ENCODE peak calls at places on chromosome 1, in nine cellular contexts. I, U, D, S, K, B, O, P and J are unnamed samples.

GRCh38 chr1:167627615-167627864 is 2.5 kb upstream of the RCSD1 start:
- DNase-seq in I (no peak), U (no peak), D (no peak), S (no peak), K (no peak), B (no peak), O (no peak), P (no peak), J (no peak)

GRCh38 chr1:26471498-26472329 is 526 bp upstream of the HMGN2 start:
- DNase-seq in I (peak; percentile 77), U (peak; percentile 12), D (peak; percentile 57), S (peak; percentile 75), K (peak; percentile 39), B (peak; percentile 87), O (peak; percentile 39), P (peak; percentile 70), J (peak; percentile 59)

GRCh38 chr1:54461731-54462596 is 55.8 kb upstream of the SSBP3 start:
- DNase-seq in I (no peak), U (no peak), D (no peak), S (no peak), K (no peak), B (no peak), O (no peak), P (no peak), J (no peak)

GRCh38 chr1:30798389-30798951 is 40.9 kb upstream of the LAPTM5 start:
- DNase-seq in I (no peak), U (no peak), D (peak; percentile 76), S (no peak), K (no peak), B (no peak), O (no peak), P (no peak), J (no peak)

GRCh38 chr1:59432531-59433439 is 135.9 kb downstream of the FGGY start:
- DNase-seq in I (no peak), U (no peak), D (no peak), S (no peak), K (no peak), B (no peak), O (no peak), P (no peak), J (no peak)

GRCh38 chr1:226534098-226534497 is 14.5 kb upstream of the STUM start:
- DNase-seq in I (no peak), U (no peak), D (no peak), S (no peak), K (no peak), B (no peak), O (no peak), P (no peak), J (no peak)

GRCh38 chr1:79044974-79045650 is 38.6 kb upstream of the ADGRL4 start:
- DNase-seq in I (no peak), U (no peak), D (no peak), S (no peak), K (peak; percentile 19), B (peak; percentile 45), O (no peak), P (no peak), J (no peak)

GRCh38 chr1:205069371-205070125 is 14.7 kb downstream of the TMEM81 start:
- DNase-seq in I (no peak), U (no peak), D (no peak), S (no peak), K (no peak), B (no peak), O (no peak), P (no peak), J (no peak)

GRCh38 chr1:107782192-107782845 is 182.7 kb downstream of the VAV3 start:
- DNase-seq in I (peak; percentile 79), U (no peak), D (no peak), S (peak; percentile 65), K (peak; percentile 50), B (no peak), O (peak; percentile 38), P (peak; percentile 34), J (peak; percentile 76)

GRCh38 chr1:110674337-110675059 is at the start of gene KCNA3:
- DNase-seq in I (peak; percentile 49), U (peak; percentile 67), D (peak; percentile 44), S (no peak), K (no peak), B (peak; percentile 74), O (peak; percentile 72), P (no peak), J (no peak)

GRCh38 chr1:226349801-226350503 is 41.0 kb upstream of the LIN9 start:
- DNase-seq in I (peak; percentile 7), U (no peak), D (peak; percentile 50), S (peak; percentile 41), K (no peak), B (no peak), O (no peak), P (peak; percentile 56), J (no peak)

GRCh38 chr1:7555391-7556185 is 215.5 kb upstream of the VAMP3 start:
- DNase-seq in I (peak; percentile 33), U (no peak), D (no peak), S (no peak), K (peak; percentile 55), B (no peak), O (no peak), P (no peak), J (no peak)

GRCh38 chr1:164310166-164310565 is 248.8 kb upstream of the PBX1 start:
- DNase-seq in I (peak; percentile 40), U (no peak), D (no peak), S (no peak), K (peak; percentile 36), B (no peak), O (no peak), P (no peak), J (no peak)

GRCh38 chr1:186790101-186790500 is 38.6 kb upstream of the PLA2G4A start:
- DNase-seq in I (no peak), U (no peak), D (no peak), S (no peak), K (no peak), B (no peak), O (no peak), P (no peak), J (no peak)

GRCh38 chr1:101178688-101179491 is 57.9 kb upstream of the S1PR1 start:
- DNase-seq in I (no peak), U (peak; percentile 45), D (no peak), S (no peak), K (no peak), B (no peak), O (no peak), P (no peak), J (no peak)

GRCh38 chr1:160291248-160292220 is 6.6 kb upstream of the PEX19 start:
- DNase-seq in I (peak; percentile 85), U (peak; percentile 57), D (peak; percentile 71), S (peak; percentile 71), K (peak; percentile 86), B (peak; percentile 83), O (peak; percentile 57), P (peak; percentile 63), J (peak; percentile 80)

GRCh38 chr1:62321438-62321837 is 2.2 kb upstream of the KANK4 start:
- DNase-seq in I (peak; percentile 72), U (no peak), D (no peak), S (peak; percentile 20), K (peak; percentile 83), B (peak; percentile 72), O (no peak), P (peak; percentile 66), J (peak; percentile 93)

GRCh38 chr1:234572966-234573365 is 37.0 kb downstream of the IRF2BP2 start:
- DNase-seq in I (no peak), U (no peak), D (no peak), S (no peak), K (no peak), B (peak; percentile 46), O (no peak), P (no peak), J (no peak)

GRCh38 chr1:46408356-46409062 is 14.4 kb downstream of the FAAH start:
- DNase-seq in I (no peak), U (no peak), D (no peak), S (peak; percentile 27), K (no peak), B (no peak), O (no peak), P (no peak), J (no peak)